ENCODE peak calls at places on chromosome 15, in ten cellular contexts. Y, G, D, I, N, U, M, P, B and T are unnamed samples.

GRCh38 chr15:50652671-50653070 is 33.9 kb downstream of the TRPM7 start:
- DNase-seq in Y (no peak), G (no peak), D (no peak), I (no peak), N (no peak), U (no peak), M (no peak), P (no peak), B (no peak), T (no peak)

GRCh38 chr15:65312400-65312916 is 8.0 kb downstream of the RNU5B-1 start:
- DNase-seq in Y (no peak), G (no peak), D (no peak), I (peak; percentile 70), N (no peak), U (no peak), M (no peak), P (no peak), B (no peak), T (no peak)

GRCh38 chr15:74209560-74209958 is 7.0 kb upstream of the STRA6 start:
- DNase-seq in Y (no peak), G (no peak), D (no peak), I (no peak), N (no peak), U (no peak), M (no peak), P (no peak), B (no peak), T (no peak)

GRCh38 chr15:92069308-92070244 is 216.1 kb downstream of the SLCO3A1 start:
- DNase-seq in Y (no peak), G (peak; percentile 81), D (no peak), I (no peak), N (peak; percentile 39), U (no peak), M (no peak), P (peak; percentile 73), B (no peak), T (peak; percentile 84)

GRCh38 chr15:73483053-73483452 is 40.1 kb downstream of the REC114 start:
- DNase-seq in Y (no peak), G (no peak), D (no peak), I (no peak), N (no peak), U (no peak), M (no peak), P (no peak), B (no peak), T (no peak)

GRCh38 chr15:83653639-83654378 is at the start of gene ADAMTSL3:
- DNase-seq in Y (no peak), G (peak; percentile 80), D (peak; percentile 56), I (no peak), N (no peak), U (no peak), M (no peak), P (no peak), B (no peak), T (no peak)

GRCh38 chr15:75869446-75869845 is 26.2 kb downstream of the UBE2Q2 start:
- DNase-seq in Y (no peak), G (no peak), D (no peak), I (no peak), N (no peak), U (no peak), M (no peak), P (no peak), B (no peak), T (no peak)

GRCh38 chr15:31464216-31465082 is 137.8 kb downstream of the KLF13 start:
- DNase-seq in Y (no peak), G (peak; percentile 38), D (no peak), I (no peak), N (no peak), U (peak; percentile 55), M (no peak), P (no peak), B (no peak), T (peak; percentile 69)

GRCh38 chr15:36658321-36658720 is 78.9 kb downstream of the CDIN1 start:
- DNase-seq in Y (peak; percentile 35), G (no peak), D (no peak), I (no peak), N (no peak), U (no peak), M (no peak), P (peak; percentile 70), B (peak; percentile 35), T (no peak)

GRCh38 chr15:70036585-70037343 is 61.0 kb downstream of the TLE3 start:
- DNase-seq in Y (peak; percentile 78), G (no peak), D (no peak), I (no peak), N (no peak), U (peak; percentile 76), M (no peak), P (no peak), B (peak; percentile 78), T (no peak)

GRCh38 chr15:60155661-60156060 is 151.6 kb downstream of the FOXB1 start:
- DNase-seq in Y (no peak), G (no peak), D (no peak), I (no peak), N (no peak), U (no peak), M (no peak), P (peak; percentile 62), B (no peak), T (no peak)

GRCh38 chr15:95884276-95884675 is 446.2 kb upstream of the NR2F2 start:
- DNase-seq in Y (no peak), G (no peak), D (no peak), I (no peak), N (no peak), U (no peak), M (no peak), P (peak; percentile 55), B (no peak), T (no peak)

GRCh38 chr15:40891810-40892448 is 2.3 kb upstream of the VPS18 start:
- DNase-seq in Y (peak; percentile 34), G (no peak), D (peak; percentile 51), I (no peak), N (peak; percentile 13), U (peak; percentile 76), M (no peak), P (peak; percentile 53), B (peak; percentile 53), T (no peak)

GRCh38 chr15:65212097-65212496 is 824 bp upstream of the CILP start:
- DNase-seq in Y (no peak), G (no peak), D (peak; percentile 37), I (peak; percentile 78), N (no peak), U (peak; percentile 67), M (no peak), P (no peak), B (no peak), T (no peak)

GRCh38 chr15:57610130-57610529 is 18.4 kb downstream of the MYZAP start:
- DNase-seq in Y (no peak), G (peak; percentile 86), D (no peak), I (no peak), N (no peak), U (no peak), M (no peak), P (peak; percentile 79), B (no peak), T (peak; percentile 59)

GRCh38 chr15:78374436-78375393 is 34.6 kb downstream of the CRABP1 start:
- DNase-seq in Y (no peak), G (peak; percentile 69), D (no peak), I (peak; percentile 87), N (no peak), U (peak; percentile 2), M (no peak), P (no peak), B (no peak), T (no peak)

GRCh38 chr15:42144841-42145375 is 11.5 kb downstream of the PLA2G4F start:
- DNase-seq in Y (no peak), G (no peak), D (no peak), I (no peak), N (no peak), U (no peak), M (no peak), P (no peak), B (no peak), T (peak; percentile 49)

GRCh38 chr15:58401991-58402649 is 29.7 kb upstream of the LIPC start:
- DNase-seq in Y (no peak), G (no peak), D (no peak), I (no peak), N (no peak), U (no peak), M (no peak), P (no peak), B (no peak), T (no peak)

GRCh38 chr15:86002444-86002843 is 77.2 kb upstream of the AGBL1 start:
- DNase-seq in Y (no peak), G (no peak), D (no peak), I (no peak), N (no peak), U (no peak), M (no peak), P (no peak), B (no peak), T (no peak)

GRCh38 chr15:77497108-77497737 is 76.5 kb downstream of the HMG20A start:
- DNase-seq in Y (peak; percentile 75), G (peak; percentile 61), D (no peak), I (no peak), N (no peak), U (no peak), M (no peak), P (peak; percentile 63), B (no peak), T (no peak)

GRCh38 chr15:89662893-89663673 is 7.8 kb upstream of the KIF7 start:
- DNase-seq in Y (no peak), G (peak; percentile 87), D (peak; percentile 32), I (no peak), N (no peak), U (no peak), M (no peak), P (peak; percentile 97), B (no peak), T (peak; percentile 91)

GRCh38 chr15:68818088-68818670 is 2.5 kb downstream of the ANP32A start:
- DNase-seq in Y (peak; percentile 92), G (peak; percentile 76), D (peak; percentile 73), I (peak; percentile 77), N (peak; percentile 79), U (peak; percentile 79), M (no peak), P (peak; percentile 81), B (peak; percentile 47), T (no peak)

GRCh38 chr15:84911879-84912660 is 27.6 kb downstream of the SLC28A1 start:
- DNase-seq in Y (no peak), G (peak; percentile 83), D (no peak), I (peak; percentile 85), N (no peak), U (no peak), M (no peak), P (peak; percentile 99), B (no peak), T (peak; percentile 98)

GRCh38 chr15:83734487-83734886 is 80.6 kb downstream of the ADAMTSL3 start:
- DNase-seq in Y (peak; percentile 15), G (no peak), D (peak; percentile 50), I (no peak), N (no peak), U (no peak), M (no peak), P (no peak), B (no peak), T (no peak)

GRCh38 chr15:39142500-39142899 is 438.4 kb upstream of the THBS1 start:
- DNase-seq in Y (no peak), G (no peak), D (no peak), I (no peak), N (no peak), U (no peak), M (no peak), P (no peak), B (no peak), T (no peak)

GRCh38 chr15:39786444-39787056 is 3.9 kb upstream of the FSIP1 start:
- DNase-seq in Y (peak; percentile 23), G (no peak), D (no peak), I (peak; percentile 36), N (no peak), U (peak; percentile 63), M (no peak), P (peak; percentile 72), B (peak; percentile 59), T (no peak)

GRCh38 chr15:76439542-76439941 is 103.0 kb downstream of the ISL2 start:
- DNase-seq in Y (no peak), G (no peak), D (no peak), I (no peak), N (no peak), U (no peak), M (no peak), P (no peak), B (no peak), T (no peak)

GRCh38 chr15:90358124-90359033 is 6.3 kb downstream of the ZNF774 start:
- DNase-seq in Y (no peak), G (no peak), D (no peak), I (no peak), N (no peak), U (no peak), M (no peak), P (peak; percentile 45), B (no peak), T (no peak)